ENCODE peak calls at places on chromosome 14, in six cellular contexts. Q is PC-9, L is mesendoderm, A is mesenchymal stem cell, T is HepG2, O is mammary epithelial cell. S is an unnamed sample.

GRCh38 chr14:35661875-35662274 is 127.9 kb downstream of the INSM2 start:
- DNase-seq in L (no peak), O (no peak), Q (no peak), A (no peak), T (peak; percentile 82), S (no peak)

GRCh38 chr14:35335388-35336092 is 43.4 kb downstream of the PSMA6 start:
- DNase-seq in L (no peak), T (peak; percentile 86), Q (peak; percentile 72), O (no peak), A (peak; percentile 53), S (peak; percentile 37)

GRCh38 chr14:44914849-44915248 is 46.9 kb downstream of the KLHL28 start:
- DNase-seq in T (peak; percentile 45), L (peak; percentile 75), O (no peak), A (no peak), Q (no peak), S (no peak)

GRCh38 chr14:53137559-53137958 is 15.6 kb downstream of the DDHD1 start:
- DNase-seq in L (no peak), A (no peak), T (no peak), O (no peak), Q (no peak), S (no peak)

GRCh38 chr14:106070242-106070641 is 543.9 kb downstream of the TMEM121 start:
- DNase-seq in T (no peak), O (no peak), A (no peak), L (no peak), Q (no peak), S (no peak)

GRCh38 chr14:24013654-24014514 is 25.2 kb downstream of the DHRS4L2 start:
- DNase-seq in Q (peak; percentile 37), L (peak; percentile 86), T (peak; percentile 92), A (peak; percentile 79), O (peak; percentile 65), S (peak; percentile 85)

GRCh38 chr14:104087505-104087904 is 2.0 kb downstream of the ASPG start:
- DNase-seq in L (no peak), A (no peak), T (no peak), Q (no peak), O (no peak), S (no peak)

GRCh38 chr14:64235652-64236640 is 58.2 kb downstream of the ESR2 start:
- DNase-seq in A (no peak), Q (no peak), T (no peak), L (no peak), O (no peak), S (no peak)

GRCh38 chr14:78227466-78228077 is 57.4 kb downstream of the NRXN3 start:
- DNase-seq in L (peak; percentile 37), T (no peak), A (no peak), O (peak; percentile 7), Q (no peak), S (no peak)

GRCh38 chr14:28813810-28814209 is 47.2 kb downstream of the FOXG1 start:
- DNase-seq in L (no peak), Q (no peak), O (peak; percentile 1), T (no peak), A (no peak), S (no peak)

GRCh38 chr14:76948976-76949375 is 79.5 kb downstream of the IRF2BPL start:
- DNase-seq in L (no peak), A (no peak), T (no peak), Q (no peak), O (no peak), S (no peak)
- H3K4me2 ChIP-seq in L (no peak overlapping the region), A (no peak overlapping the region), T (no peak overlapping the region), Q (peak overlapping the region; percentile 73), O (no peak overlapping the region), S (no peak overlapping the region)

DNA sequence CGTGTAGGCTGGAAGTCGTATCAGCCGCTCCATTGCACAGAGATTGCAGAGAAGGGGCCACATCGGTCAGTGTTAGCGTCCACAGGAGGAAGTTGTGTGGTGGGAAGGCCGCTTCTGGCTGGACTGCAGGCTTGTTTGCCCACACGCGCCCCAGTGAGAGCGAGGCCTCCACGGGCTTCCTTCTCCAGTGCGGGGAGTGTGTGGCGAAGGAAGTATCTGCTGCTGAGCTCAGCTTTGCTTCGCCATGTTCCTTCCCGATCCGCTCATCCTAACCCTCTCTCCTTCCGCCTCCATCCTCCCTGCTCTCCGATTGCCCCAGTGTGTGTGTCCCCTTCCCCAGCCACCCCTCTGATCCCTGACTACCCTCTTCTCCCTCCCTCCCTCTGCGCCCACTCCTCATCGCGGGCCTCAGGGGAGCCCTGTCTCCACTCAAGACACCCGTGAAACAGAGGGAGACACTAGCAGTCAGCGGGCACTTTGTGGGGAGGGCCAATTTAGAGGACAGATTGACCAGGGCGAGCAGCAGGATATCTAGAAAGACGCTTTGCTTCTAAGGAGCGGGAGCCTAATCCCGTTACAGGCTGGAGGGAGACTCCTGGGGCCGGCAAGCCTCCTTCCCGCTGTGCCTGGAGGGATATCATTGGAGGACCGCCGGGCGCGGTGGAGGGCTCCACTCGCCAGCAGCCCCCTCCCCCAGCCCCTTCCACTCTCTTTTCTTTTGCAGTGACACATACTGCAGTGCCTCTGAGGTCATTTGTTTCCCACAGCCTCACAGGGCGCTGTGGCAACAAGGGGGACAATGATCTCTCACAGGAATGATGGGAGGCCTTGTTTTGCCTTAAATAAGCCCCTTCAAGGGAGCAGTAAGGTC is 428.8 kb downstream of the ZFP36L1 start:
- DNase-seq in L (peak; percentile 97), Q (no peak), A (peak; percentile 94), O (no peak), T (peak; percentile 44), S (peak; percentile 75)
- H3K4me3 ChIP-seq in L (peak overlapping the region; percentile 9), Q (no peak overlapping the region), A (no peak overlapping the region), O (no peak overlapping the region), T (no peak overlapping the region), S (no peak overlapping the region)

GRCh38 chr14:33728010-33728498 is 222.8 kb downstream of the EGLN3 start:
- DNase-seq in Q (no peak), O (peak; percentile 9), A (no peak), L (no peak), T (no peak), S (no peak)

GRCh38 chr14:33733310-33733709 is 217.6 kb downstream of the EGLN3 start:
- DNase-seq in Q (no peak), L (no peak), A (no peak), O (no peak), T (no peak), S (no peak)

GRCh38 chr14:33726685-33727084 is 224.2 kb downstream of the EGLN3 start:
- DNase-seq in A (no peak), L (no peak), O (no peak), Q (no peak), T (no peak), S (no peak)

GRCh38 chr14:33733721-33734120 is 217.2 kb downstream of the EGLN3 start:
- DNase-seq in A (no peak), O (no peak), L (no peak), Q (no peak), T (no peak), S (no peak)

GRCh38 chr14:33730163-33730562 is 220.7 kb downstream of the EGLN3 start:
- DNase-seq in Q (no peak), L (no peak), A (no peak), T (no peak), O (no peak), S (peak; percentile 56)
- H3K4me2 ChIP-seq in Q (no peak overlapping the region), L (no peak overlapping the region), A (no peak overlapping the region), T (no peak overlapping the region), O (no peak overlapping the region), S (no peak overlapping the region)

DNA sequence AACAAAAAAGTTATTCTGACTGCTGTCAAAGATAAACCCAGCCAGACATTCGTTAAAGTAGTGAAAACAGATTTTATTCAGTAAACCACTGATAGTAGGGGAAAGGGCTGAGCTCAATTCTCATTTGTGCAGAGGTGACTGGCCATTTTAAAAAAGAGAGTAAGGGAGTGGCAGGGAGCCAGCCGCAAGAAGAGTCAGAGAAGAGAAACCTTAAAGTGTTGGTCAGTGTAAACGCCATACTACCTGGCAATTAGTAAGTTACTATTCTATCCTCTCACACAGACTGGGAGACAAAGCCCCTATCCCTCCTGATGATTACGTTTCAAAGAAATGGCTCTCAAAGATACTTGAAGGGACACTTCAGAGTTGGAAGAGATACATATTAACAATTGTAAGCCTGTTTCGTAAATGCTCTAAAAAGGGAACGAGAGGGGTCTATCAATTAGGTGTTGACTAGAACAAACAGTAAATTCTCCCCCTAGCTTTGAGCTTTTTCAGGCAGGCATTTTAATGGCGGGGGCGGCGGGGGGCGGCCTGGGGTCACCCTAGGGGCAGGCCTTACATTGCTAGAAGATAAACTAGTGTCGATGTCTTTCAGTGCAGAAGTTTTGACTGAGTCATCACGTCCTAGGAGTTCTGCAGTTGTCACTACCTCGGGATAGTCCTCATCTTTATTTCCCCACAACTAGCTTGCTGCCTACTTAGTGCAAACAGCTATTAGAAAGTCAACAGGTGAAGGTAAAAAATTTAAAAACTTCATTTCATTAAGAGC is 1.8 kb downstream of the ATP6V1D start:
- DNase-seq in T (no peak), Q (no peak), L (peak; percentile 18), A (peak; percentile 38), O (no peak), S (no peak)
- H3K4me3 ChIP-seq in T (no peak overlapping the region), Q (peak overlapping the region; percentile 75), L (no peak overlapping the region), A (no peak overlapping the region), O (no peak overlapping the region), S (peak overlapping the region; percentile 89)

GRCh38 chr14:85921241-85921640 is 391.3 kb downstream of the FLRT2 start:
- DNase-seq in A (no peak), T (no peak), Q (no peak), L (no peak), O (no peak), S (peak; percentile 32)
- H3K4me2 ChIP-seq in A (no peak overlapping the region), T (no peak overlapping the region), Q (no peak overlapping the region), L (no peak overlapping the region), O (no peak overlapping the region), S (no peak overlapping the region)

GRCh38 chr14:51817326-51817725 is 43.1 kb upstream of the GNG2 start:
- DNase-seq in A (no peak), T (no peak), Q (no peak), O (no peak), L (no peak), S (no peak)
- H3K4me3 ChIP-seq in A (no peak overlapping the region), T (no peak overlapping the region), Q (no peak overlapping the region), O (no peak overlapping the region), L (no peak overlapping the region), S (no peak overlapping the region)

GRCh38 chr14:22814945-22815713 is at the start of gene SLC7A7:
- DNase-seq in O (no peak), T (no peak), L (peak; percentile 75), Q (no peak), A (peak; percentile 45), S (no peak)

GRCh38 chr14:22812744-22813143 is 2.5 kb downstream of the SLC7A7 start:
- DNase-seq in T (no peak), A (no peak), Q (no peak), L (peak; percentile 45), O (no peak), S (no peak)

GRCh38 chr14:22811752-22812151 is 3.5 kb downstream of the SLC7A7 start:
- DNase-seq in T (no peak), L (no peak), Q (no peak), A (peak; percentile 16), O (no peak), S (no peak)

GRCh38 chr14:22814373-22814772 is 862 bp downstream of the SLC7A7 start:
- DNase-seq in O (no peak), T (no peak), L (no peak), Q (no peak), A (no peak), S (no peak)

GRCh38 chr14:22813145-22813544 is 2.1 kb downstream of the SLC7A7 start:
- DNase-seq in L (no peak), A (no peak), Q (no peak), O (no peak), T (no peak), S (no peak)
- H3K4me2 ChIP-seq in L (no peak overlapping the region), A (no peak overlapping the region), Q (no peak overlapping the region), O (no peak overlapping the region), T (no peak overlapping the region), S (no peak overlapping the region)

DNA sequence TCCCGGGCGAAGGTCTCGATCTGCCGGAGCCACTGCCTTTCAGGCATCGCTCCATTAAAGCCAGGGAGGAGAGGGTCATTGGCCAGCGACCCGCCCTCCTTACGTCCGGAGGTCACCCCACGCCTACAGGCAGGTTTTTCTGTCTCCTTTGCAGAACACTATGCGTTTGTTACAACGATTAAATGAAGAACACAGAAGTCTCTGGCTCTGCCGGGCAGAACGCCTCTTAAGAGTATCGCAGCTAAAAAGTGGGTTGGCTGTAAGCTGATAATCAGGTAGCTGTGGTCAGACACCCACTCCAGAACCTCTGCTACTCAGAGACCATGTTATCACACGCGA is 15.0 kb downstream of the OTX2 start:
- DNase-seq in L (no peak), O (no peak), A (no peak), Q (no peak), T (no peak), S (no peak)
- H3K4me3 ChIP-seq in L (no peak overlapping the region), O (no peak overlapping the region), A (no peak overlapping the region), Q (no peak overlapping the region), T (no peak overlapping the region), S (no peak overlapping the region)

S was measured in osteoblast.